ENCODE peak calls at places on chromosome 3, in four cellular contexts. R is SK-N-SH, L is K562, S is H1. W is an unnamed sample.

GRCh38 chr3:53668872-53669271 is 174.5 kb downstream of the CACNA1D start:
- DNase-seq in R (no peak), S (no peak), L (peak), W (no peak)

GRCh38 chr3:145903472-145904013 is 257.4 kb downstream of the PLOD2 start:
- DNase-seq in L (no peak), S (no peak), R (no peak), W (no peak)

GRCh38 chr3:160860346-160860745 is 104.3 kb downstream of the PPM1L start:
- DNase-seq in L (no peak), R (no peak), S (no peak), W (no peak)

GRCh38 chr3:31010491-31010890 is 116.0 kb upstream of the GADL1 start:
- DNase-seq in L (no peak), S (no peak), R (no peak), W (no peak)

GRCh38 chr3:130517541-130517940 is 564 bp downstream of the COL6A6 start:
- DNase-seq in S (no peak), R (peak), L (no peak), W (no peak)

GRCh38 chr3:58202917-58203360 is 7.8 kb downstream of the DNASE1L3 start:
- DNase-seq in L (no peak), R (no peak), S (no peak), W (no peak)

GRCh38 chr3:171227828-171228227 is 201.3 kb upstream of the SLC2A2 start:
- DNase-seq in L (no peak), R (no peak), S (no peak), W (no peak)

GRCh38 chr3:179853176-179853575 is 183.6 kb downstream of the PEX5L start:
- DNase-seq in L (no peak), R (no peak), S (no peak), W (no peak)

GRCh38 chr3:37163262-37164020 is 10.9 kb downstream of the LRRFIP2 start:
- DNase-seq in L (no peak), S (no peak), R (peak), W (no peak)

GRCh38 chr3:28286595-28286994 is 45.2 kb downstream of the CMC1 start:
- DNase-seq in S (no peak), L (peak), R (peak), W (no peak)

GRCh38 chr3:159988617-159989251 is at the start of gene IL12A:
- DNase-seq in S (peak), R (peak), L (peak), W (peak)

GRCh38 chr3:62607287-62608029 is 234.1 kb upstream of the FEZF2 start:
- DNase-seq in S (no peak), L (no peak), R (no peak), W (no peak)

GRCh38 chr3:1138036-1138435 is 45.2 kb downstream of the CNTN6 start:
- DNase-seq in R (no peak), S (no peak), L (no peak), W (no peak)

GRCh38 chr3:40720351-40720750 is 195.6 kb downstream of the ZNF621 start:
- DNase-seq in L (no peak), R (no peak), S (no peak), W (no peak)

GRCh38 chr3:139353920-139354556 is 10.2 kb downstream of the MRPS22 start:
- DNase-seq in S (no peak), R (peak), L (peak), W (peak)

GRCh38 chr3:13972679-13973379 is 93.0 kb upstream of the WNT7A start:
- DNase-seq in R (no peak), S (no peak), L (no peak), W (no peak)

GRCh38 chr3:177591371-177591770 is 394.1 kb upstream of the TBL1XR1 start:
- DNase-seq in R (no peak), L (no peak), S (no peak), W (peak)

GRCh38 chr3:129553171-129553570 is 10.2 kb downstream of the H1-8 start:
- DNase-seq in L (no peak), S (no peak), R (no peak), W (no peak)

GRCh38 chr3:72565593-72565992 is 282.7 kb downstream of the SHQ1 start:
- DNase-seq in S (no peak), L (no peak), R (no peak), W (no peak)

GRCh38 chr3:132730891-132731580 is 8.8 kb upstream of the NPHP3 start:
- DNase-seq in R (peak), L (peak), S (no peak), W (no peak)

GRCh38 chr3:59451800-59452741 is 402.2 kb upstream of the CFAP20DC start:
- DNase-seq in R (no peak), L (no peak), S (no peak), W (no peak)

GRCh38 chr3:169458323-169458722 is 205.2 kb downstream of the MECOM start:
- DNase-seq in L (no peak), R (no peak), S (no peak), W (no peak)

GRCh38 chr3:65425880-65426279 is 612.8 kb downstream of the MAGI1 start:
- DNase-seq in L (no peak), R (peak), S (no peak), W (no peak)

GRCh38 chr3:138062626-138063025 is 52.7 kb downstream of the CLDN18 start:
- DNase-seq in R (no peak), S (no peak), L (no peak), W (no peak)

GRCh38 chr3:107598926-107599754 is 76.4 kb downstream of the BBX start:
- DNase-seq in L (no peak), R (peak), S (peak), W (peak)

GRCh38 chr3:156776046-156776445 is 50.1 kb upstream of the LEKR1 start:
- DNase-seq in R (no peak), S (no peak), L (no peak), W (no peak)

GRCh38 chr3:188001052-188001567 is 152.8 kb upstream of the LPP start:
- DNase-seq in L (no peak), S (no peak), R (no peak), W (no peak)

GRCh38 chr3:178436773-178437172 is 99.5 kb upstream of the KCNMB2 start:
- DNase-seq in R (peak), S (no peak), L (peak), W (no peak)

GRCh38 chr3:22585504-22585903 is 617.6 kb upstream of the UBE2E2 start:
- DNase-seq in S (no peak), L (no peak), R (no peak), W (no peak)

GRCh38 chr3:44430466-44430865 is 47.0 kb downstream of the ZNF445 start:
- DNase-seq in S (no peak), R (no peak), L (no peak), W (no peak)

GRCh38 chr3:98519351-98519750 is 3.4 kb downstream of the CLDND1 start:
- DNase-seq in R (no peak), S (no peak), L (no peak), W (no peak)

GRCh38 chr3:195752066-195752465 is 31.3 kb downstream of the MUC20 start:
- DNase-seq in S (no peak), L (no peak), R (no peak), W (no peak)

GRCh38 chr3:71217640-71218222 is 365.8 kb downstream of the FOXP1 start:
- DNase-seq in R (no peak), L (no peak), S (no peak), W (no peak)

GRCh38 chr3:178088930-178089329 is 447.3 kb upstream of the KCNMB2 start:
- DNase-seq in L (no peak), S (no peak), R (no peak), W (no peak)

GRCh38 chr3:126320517-126321293 is 36.5 kb downstream of the KLF15 start:
- DNase-seq in R (no peak), S (no peak), L (no peak), W (no peak)

GRCh38 chr3:107753494-107753893 is 230.7 kb downstream of the BBX start:
- DNase-seq in S (no peak), L (no peak), R (peak), W (peak)

GRCh38 chr3:25897019-25897418 is 107.1 kb downstream of the OXSM start:
- DNase-seq in R (no peak), S (no peak), L (peak), W (no peak)

GRCh38 chr3:69776926-69777581 is 37.8 kb downstream of the MITF start:
- DNase-seq in R (no peak), L (no peak), S (no peak), W (no peak)

GRCh38 chr3:15440891-15441290 is 13.5 kb downstream of the EAF1 start:
- DNase-seq in R (no peak), L (no peak), S (no peak), W (no peak)

GRCh38 chr3:32813180-32813579 is 4.6 kb upstream of the TRIM71 start:
- DNase-seq in L (no peak), S (no peak), R (no peak), W (no peak)

GRCh38 chr3:32817195-32817560 is 619 bp upstream of the TRIM71 start:
- DNase-seq in L (no peak), R (no peak), S (no peak), W (no peak)

GRCh38 chr3:32815812-32816438 is 1.9 kb upstream of the TRIM71 start:
- DNase-seq in R (no peak), S (no peak), L (no peak), W (no peak)

GRCh38 chr3:32816439-32817194 is 1.2 kb upstream of the TRIM71 start:
- DNase-seq in S (peak), R (peak), L (no peak), W (peak)

DNA sequence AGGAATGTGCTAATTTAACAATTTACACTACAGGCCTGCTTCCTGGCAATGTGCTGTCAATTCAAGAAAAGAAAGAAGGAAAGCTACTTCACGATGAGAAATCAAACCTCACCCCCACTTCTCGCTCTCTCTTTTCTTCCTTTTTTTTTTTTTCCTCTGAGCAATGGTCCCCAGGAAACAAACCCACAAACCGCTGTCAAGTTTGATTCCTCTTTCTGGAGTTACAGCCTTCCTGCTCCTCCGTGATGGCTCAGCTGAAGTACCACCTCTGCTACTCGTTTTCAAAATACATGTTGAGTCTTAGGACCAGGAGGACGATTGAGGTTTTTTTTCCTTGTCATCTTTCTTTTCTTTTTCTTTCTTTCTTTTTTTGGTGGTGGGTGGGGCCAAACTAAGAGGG is 3.4 kb upstream of the TRIM71 start:
- DNase-seq in S (no peak), L (no peak), R (no peak), W (peak)
- TF ChIP-seq GABPA in S (no peak), L (no peak), R (no peak), W (no peak)

DNA sequence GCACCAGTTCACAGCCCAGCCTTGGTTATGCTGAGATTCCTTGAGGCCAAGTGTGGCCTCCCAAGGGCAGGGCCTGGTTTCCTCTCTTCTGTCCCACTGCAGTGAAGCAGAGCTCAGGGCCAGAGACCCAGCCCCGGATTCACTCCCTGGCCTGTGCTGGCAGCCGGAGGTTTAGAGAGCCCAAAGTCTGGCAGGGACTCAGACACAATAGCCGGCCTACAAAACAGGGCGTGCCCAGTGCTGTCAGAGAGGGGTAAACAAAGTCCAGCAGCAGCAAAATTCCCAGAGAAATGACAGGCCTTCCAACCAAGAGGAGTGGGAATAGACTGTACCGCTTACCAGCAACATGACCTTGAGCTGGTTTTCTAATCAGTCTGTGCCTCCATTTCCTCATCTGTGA is 14.0 kb downstream of the VIPR1 start:
- DNase-seq in S (no peak), R (no peak), L (no peak), W (no peak)
- TF ChIP-seq GABPA in S (no peak), R (no peak), L (no peak), W (no peak)

GRCh38 chr3:197854596-197855343 is 63.7 kb downstream of the LRCH3 start:
- DNase-seq in R (no peak), S (peak), L (no peak), W (no peak)
- TF ChIP-seq GABPA in R (no peak), S (no peak), L (no peak), W (no peak)

GRCh38 chr3:11637901-11638668 is 5.6 kb downstream of the VGLL4 start:
- DNase-seq in S (no peak), R (peak), L (no peak), W (no peak)
- TF ChIP-seq GABPA in S (no peak), R (no peak), L (no peak), W (no peak)

GRCh38 chr3:128050597-128050996 is 1.6 kb upstream of the SEC61A1 start:
- DNase-seq in L (no peak), S (no peak), R (no peak), W (no peak)

GRCh38 chr3:128052831-128053419 is 688 bp downstream of the SEC61A1 start:
- DNase-seq in L (no peak), R (no peak), S (no peak), W (no peak)

GRCh38 chr3:128053614-128054013 is 1.4 kb downstream of the SEC61A1 start:
- DNase-seq in S (no peak), L (no peak), R (no peak), W (no peak)

GRCh38 chr3:128051837-128052766 is at the start of gene SEC61A1:
- DNase-seq in S (peak), L (peak), R (peak), W (peak)

DNA sequence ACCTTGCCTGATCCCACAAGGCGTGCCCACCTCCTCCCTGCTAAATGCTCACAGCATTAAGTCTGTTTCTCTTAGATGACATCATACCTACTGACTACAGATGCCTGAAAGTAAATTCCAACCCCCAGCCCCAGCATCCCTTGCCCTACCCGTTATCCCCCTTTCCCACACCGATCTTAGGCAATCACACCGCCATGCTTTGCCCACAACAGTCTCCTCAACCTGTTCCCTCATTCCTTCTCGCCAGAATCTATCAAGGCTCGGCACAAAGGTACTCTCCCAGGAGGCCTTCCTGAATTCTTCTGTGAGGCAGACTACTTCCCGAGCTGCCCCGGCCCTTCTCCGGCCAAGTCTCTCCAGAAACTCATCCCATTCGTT is 789 bp upstream of the SEC61A1 start:
- DNase-seq in L (no peak), R (peak), S (no peak), W (peak)
- TF ChIP-seq GABPA in L (no peak), R (no peak), S (no peak), W (no peak)